ENCODE peak calls at places on chromosomes 16 and 17, in four cellular contexts. One of them, this sample, is unnamed.

GRCh38 chr17:66417300-66417719 is 114.9 kb downstream of the PRKCA start:
- DNase-seq in A549: no peak
- DNase-seq in thoracic aorta: no peak
- DNase-seq in skeletal muscle cell: no peak
- DNase-seq in this sample: no peak

GRCh38 chr17:55735784-55736405 is 13.2 kb upstream of the TMEM100 start:
- DNase-seq in A549: peak; percentile 72
- DNase-seq in thoracic aorta: no peak
- DNase-seq in skeletal muscle cell: no peak
- DNase-seq in this sample: no peak

GRCh38 chr16:4232541-4233386 is 9.1 kb downstream of the SRL start:
- DNase-seq in A549: no peak
- DNase-seq in thoracic aorta: no peak
- DNase-seq in skeletal muscle cell: no peak
- DNase-seq in this sample: peak; percentile 36

GRCh38 chr17:2029911-2030778 is at the start of gene DPH1:
- DNase-seq in A549: peak; percentile 91
- DNase-seq in thoracic aorta: no peak
- DNase-seq in skeletal muscle cell: peak; percentile 77
- DNase-seq in this sample: peak; percentile 91

GRCh38 chr17:77353684-77354419 is 213.1 kb downstream of the SEC14L1 start:
- DNase-seq in A549: no peak
- DNase-seq in thoracic aorta: no peak
- DNase-seq in skeletal muscle cell: no peak
- DNase-seq in this sample: no peak

GRCh38 chr16:56206951-56207350 is 15.7 kb downstream of the GNAO1 start:
- DNase-seq in A549: no peak
- DNase-seq in thoracic aorta: no peak
- DNase-seq in skeletal muscle cell: no peak
- DNase-seq in this sample: no peak

GRCh38 chr17:61495161-61495857 is 43.1 kb downstream of the TBX4 start:
- DNase-seq in A549: no peak
- DNase-seq in thoracic aorta: no peak
- DNase-seq in skeletal muscle cell: peak; percentile 53
- DNase-seq in this sample: no peak

GRCh38 chr17:27049104-27049784 is 244.7 kb upstream of the WSB1 start:
- DNase-seq in A549: no peak
- DNase-seq in thoracic aorta: no peak
- DNase-seq in skeletal muscle cell: no peak
- DNase-seq in this sample: no peak

DNA sequence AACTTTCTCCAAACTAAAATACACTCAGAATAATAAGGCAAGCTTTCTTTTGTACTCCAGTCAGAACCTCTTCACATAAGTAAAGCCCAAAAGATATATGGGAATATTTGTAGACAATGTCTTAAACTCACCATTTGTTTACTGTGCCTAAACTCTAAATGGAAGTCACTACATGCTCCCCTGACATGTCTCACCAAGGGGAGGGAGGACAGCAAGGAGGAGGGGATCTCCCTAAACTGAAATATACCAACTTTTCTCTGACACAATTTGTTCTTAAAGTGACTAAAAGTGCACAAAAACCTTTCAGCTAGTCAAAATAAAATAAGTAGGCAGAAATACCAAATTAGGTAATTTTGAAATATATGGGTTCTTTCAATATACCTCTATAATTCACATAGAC is 38.5 kb downstream of the GRB7 start:
- DNase-seq in A549: no peak
- DNase-seq in thoracic aorta: no peak
- DNase-seq in skeletal muscle cell: no peak
- DNase-seq in this sample: no peak
- H3K4me3 ChIP-seq in A549: no peak overlapping the region
- H3K4me3 ChIP-seq in thoracic aorta: peak overlapping the region; percentile 4
- H3K4me3 ChIP-seq in skeletal muscle cell: no peak overlapping the region
- H3K4me3 ChIP-seq in this sample: no peak overlapping the region

GRCh38 chr17:47230864-47231263 is 21.7 kb downstream of the MYL4 start:
- DNase-seq in A549: no peak
- DNase-seq in thoracic aorta: no peak
- DNase-seq in skeletal muscle cell: no peak
- DNase-seq in this sample: no peak

GRCh38 chr17:47231334-47231733 is 22.2 kb downstream of the MYL4 start:
- DNase-seq in A549: no peak
- DNase-seq in thoracic aorta: no peak
- DNase-seq in skeletal muscle cell: no peak
- DNase-seq in this sample: no peak

GRCh38 chr17:47232465-47232864 is 21.2 kb upstream of the ITGB3 start:
- DNase-seq in A549: no peak
- DNase-seq in thoracic aorta: no peak
- DNase-seq in skeletal muscle cell: no peak
- DNase-seq in this sample: no peak

GRCh38 chr17:47229535-47230443 is 20.6 kb downstream of the MYL4 start:
- DNase-seq in A549: peak; percentile 92
- DNase-seq in thoracic aorta: peak; percentile 76
- DNase-seq in skeletal muscle cell: peak; percentile 89
- DNase-seq in this sample: peak; percentile 87

DNA sequence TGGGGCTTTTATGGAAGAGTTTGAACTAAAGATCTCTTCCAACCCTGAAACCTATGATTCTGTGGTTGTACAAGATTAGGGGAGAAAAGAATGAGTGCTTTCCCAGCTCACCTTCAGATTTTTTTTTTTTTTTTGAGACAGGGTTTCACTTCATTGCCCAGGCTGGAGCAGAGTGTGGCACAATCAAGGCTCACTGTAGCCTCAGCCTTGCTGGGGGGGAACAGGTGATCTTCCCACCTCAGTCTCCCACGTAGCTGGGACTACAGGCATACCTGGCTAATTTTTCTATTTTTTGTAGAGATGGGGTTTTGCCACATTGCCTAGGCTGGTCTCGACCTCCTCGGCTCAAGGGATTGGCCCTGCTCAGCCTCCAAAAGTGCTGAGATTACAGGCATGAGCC is 21.8 kb upstream of the ITGB3 start:
- DNase-seq in A549: no peak
- DNase-seq in thoracic aorta: no peak
- DNase-seq in skeletal muscle cell: no peak
- DNase-seq in this sample: no peak
- H3K4me3 ChIP-seq in A549: no peak overlapping the region
- H3K4me3 ChIP-seq in thoracic aorta: no peak overlapping the region
- H3K4me3 ChIP-seq in skeletal muscle cell: no peak overlapping the region
- H3K4me3 ChIP-seq in this sample: no peak overlapping the region

GRCh38 chr17:64418506-64419339 is 28.1 kb upstream of the PECAM1 start:
- DNase-seq in A549: peak; percentile 75
- DNase-seq in thoracic aorta: no peak
- DNase-seq in skeletal muscle cell: peak; percentile 28
- DNase-seq in this sample: no peak

GRCh38 chr17:64411999-64412771 is 21.5 kb upstream of the PECAM1 start:
- DNase-seq in A549: no peak
- DNase-seq in thoracic aorta: no peak
- DNase-seq in skeletal muscle cell: no peak
- DNase-seq in this sample: peak; percentile 81

GRCh38 chr17:64413505-64413904 is 22.8 kb upstream of the PECAM1 start:
- DNase-seq in A549: no peak
- DNase-seq in thoracic aorta: no peak
- DNase-seq in skeletal muscle cell: no peak
- DNase-seq in this sample: no peak

GRCh38 chr17:64410750-64411490 is 20.3 kb upstream of the PECAM1 start:
- DNase-seq in A549: no peak
- DNase-seq in thoracic aorta: no peak
- DNase-seq in skeletal muscle cell: no peak
- DNase-seq in this sample: no peak

DNA sequence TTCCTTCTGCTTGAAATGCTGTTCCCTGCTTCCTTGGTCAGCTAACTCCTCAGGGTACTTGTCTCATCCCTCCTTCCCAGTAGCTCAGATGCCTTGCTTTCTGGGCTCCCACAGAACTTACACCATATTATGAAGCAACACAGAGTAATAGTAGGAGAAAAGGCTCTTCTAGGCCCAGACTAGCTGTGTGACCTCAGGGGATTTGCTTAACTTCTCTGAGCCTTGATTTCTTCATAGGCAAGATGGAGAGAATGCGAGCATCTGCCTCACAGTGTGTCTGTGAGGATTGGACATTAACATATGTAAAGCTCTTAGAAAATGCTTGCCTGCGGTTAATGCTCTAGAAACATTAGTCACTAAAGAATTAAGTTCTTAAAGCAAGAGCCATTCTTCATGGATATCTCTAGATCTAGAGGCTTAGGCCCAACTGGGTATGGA is 22.3 kb upstream of the PECAM1 start:
- DNase-seq in A549: no peak
- DNase-seq in thoracic aorta: no peak
- DNase-seq in skeletal muscle cell: no peak
- DNase-seq in this sample: no peak
- H3K4me3 ChIP-seq in A549: no peak overlapping the region
- H3K4me3 ChIP-seq in thoracic aorta: peak overlapping the region; percentile 11
- H3K4me3 ChIP-seq in skeletal muscle cell: no peak overlapping the region
- H3K4me3 ChIP-seq in this sample: no peak overlapping the region

DNA sequence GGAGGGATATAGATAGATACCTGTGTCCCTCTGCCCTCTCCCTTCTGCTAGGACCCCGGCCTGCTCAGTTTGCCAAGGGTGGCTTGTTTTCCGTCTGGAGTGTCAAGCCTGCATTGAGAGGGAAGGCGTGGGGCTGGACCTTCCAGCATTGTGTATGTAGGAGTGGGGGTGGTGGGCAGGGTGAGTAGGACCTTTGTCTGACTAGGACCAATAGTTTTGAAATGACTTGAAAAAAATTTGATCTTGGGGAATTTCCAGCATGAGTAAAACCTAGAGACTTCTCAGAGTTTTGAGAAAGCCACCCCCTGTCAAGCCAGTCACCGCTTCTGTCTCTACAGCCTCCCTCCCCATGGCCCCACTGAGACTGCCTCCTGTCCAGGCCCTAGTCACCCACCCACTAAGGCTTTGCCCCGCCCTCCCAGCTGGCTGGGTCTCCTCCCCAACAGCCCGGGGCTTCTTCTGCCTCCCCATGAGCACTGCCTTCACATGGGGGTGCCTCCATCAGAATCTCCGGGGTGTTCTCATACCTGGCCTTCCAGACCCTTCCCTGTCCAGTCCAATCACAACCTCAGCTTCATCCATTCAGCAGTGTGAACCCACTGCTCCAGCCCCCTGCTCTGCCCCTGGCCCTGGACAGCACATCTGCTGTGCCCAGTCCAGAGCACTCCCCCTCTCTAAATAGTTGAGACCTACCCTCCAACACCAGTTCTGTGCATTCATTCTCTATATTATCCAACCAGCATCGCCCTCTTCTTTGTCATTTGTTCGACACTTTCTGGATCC is 207.0 kb downstream of the MSI2 start:
- DNase-seq in A549: peak; percentile 61
- DNase-seq in thoracic aorta: no peak
- DNase-seq in skeletal muscle cell: no peak
- DNase-seq in this sample: peak; percentile 63
- H3K4me3 ChIP-seq in A549: no peak overlapping the region
- H3K4me3 ChIP-seq in thoracic aorta: no peak overlapping the region
- H3K4me3 ChIP-seq in skeletal muscle cell: no peak overlapping the region
- H3K4me3 ChIP-seq in this sample: no peak overlapping the region

GRCh38 chr16:85607331-85607765 is 5.8 kb upstream of the GSE1 start:
- DNase-seq in A549: no peak
- DNase-seq in thoracic aorta: no peak
- DNase-seq in skeletal muscle cell: no peak
- DNase-seq in this sample: no peak
- H3K4me3 ChIP-seq in A549: no peak overlapping the region
- H3K4me3 ChIP-seq in thoracic aorta: no peak overlapping the region
- H3K4me3 ChIP-seq in skeletal muscle cell: no peak overlapping the region
- H3K4me3 ChIP-seq in this sample: no peak overlapping the region

DNA sequence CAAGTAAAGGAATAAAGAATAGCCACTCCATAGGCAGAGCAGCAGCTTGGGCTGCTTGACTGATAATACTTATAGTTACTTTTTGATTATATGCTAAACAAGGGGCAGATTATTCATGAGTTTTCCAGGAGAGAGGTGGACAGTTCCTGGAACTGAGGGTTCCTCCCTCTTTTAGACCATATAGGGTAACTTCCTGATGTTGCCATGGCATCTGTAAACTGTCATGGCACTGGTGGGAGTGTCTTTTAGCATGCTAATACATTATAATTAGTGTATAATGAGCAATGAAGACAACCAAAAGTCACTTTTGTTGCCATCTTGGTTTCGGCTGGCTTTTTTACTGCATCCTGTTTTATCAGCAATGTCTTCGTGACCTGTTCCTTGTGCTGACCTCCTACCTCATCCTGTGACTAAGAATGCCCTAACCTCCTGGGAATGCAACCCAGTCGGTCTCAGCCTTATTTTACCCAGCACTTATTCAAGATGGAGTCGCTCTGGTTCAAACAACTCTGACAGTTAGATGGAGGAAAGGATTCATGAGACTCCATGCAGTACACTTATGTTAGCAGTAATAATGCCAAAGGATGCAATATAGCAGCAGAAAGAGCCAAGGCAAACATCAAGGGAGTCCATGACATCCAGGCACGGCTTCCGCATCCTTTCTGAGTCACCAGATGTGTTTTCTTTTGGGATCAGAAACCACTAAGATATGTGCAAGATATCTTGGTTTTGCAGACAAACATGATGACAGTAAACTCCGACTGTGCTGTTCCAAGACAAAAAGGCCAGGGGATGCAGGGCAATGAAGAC is 55.8 kb upstream of the B4GALNT2 start:
- DNase-seq in A549: peak; percentile 44
- DNase-seq in thoracic aorta: no peak
- DNase-seq in skeletal muscle cell: peak; percentile 75
- DNase-seq in this sample: no peak
- H3K4me3 ChIP-seq in A549: no peak overlapping the region
- H3K4me3 ChIP-seq in thoracic aorta: no peak overlapping the region
- H3K4me3 ChIP-seq in skeletal muscle cell: no peak overlapping the region
- H3K4me3 ChIP-seq in this sample: no peak overlapping the region

GRCh38 chr17:49496183-49496865 is 1.2 kb downstream of the NGFR start:
- DNase-seq in A549: peak; percentile 72
- DNase-seq in thoracic aorta: peak; percentile 38
- DNase-seq in skeletal muscle cell: no peak
- DNase-seq in this sample: peak; percentile 94
- H3K4me3 ChIP-seq in A549: peak overlapping the region; percentile 50
- H3K4me3 ChIP-seq in thoracic aorta: peak overlapping the region; percentile 77
- H3K4me3 ChIP-seq in skeletal muscle cell: peak overlapping the region; percentile 47
- H3K4me3 ChIP-seq in this sample: peak overlapping the region; percentile 36

GRCh38 chr17:302300-302698 is 50.3 kb downstream of the RPH3AL start:
- DNase-seq in A549: no peak
- DNase-seq in thoracic aorta: no peak
- DNase-seq in skeletal muscle cell: no peak
- DNase-seq in this sample: peak; percentile 67

GRCh38 chr17:305090-305976 is 47.3 kb downstream of the RPH3AL start:
- DNase-seq in A549: peak; percentile 55
- DNase-seq in thoracic aorta: no peak
- DNase-seq in skeletal muscle cell: no peak
- DNase-seq in this sample: peak; percentile 12

GRCh38 chr17:306116-306515 is 46.5 kb downstream of the RPH3AL start:
- DNase-seq in A549: no peak
- DNase-seq in thoracic aorta: no peak
- DNase-seq in skeletal muscle cell: no peak
- DNase-seq in this sample: no peak

GRCh38 chr17:303161-303560 is 49.4 kb downstream of the RPH3AL start:
- DNase-seq in A549: no peak
- DNase-seq in thoracic aorta: no peak
- DNase-seq in skeletal muscle cell: no peak
- DNase-seq in this sample: peak; percentile 4

DNA sequence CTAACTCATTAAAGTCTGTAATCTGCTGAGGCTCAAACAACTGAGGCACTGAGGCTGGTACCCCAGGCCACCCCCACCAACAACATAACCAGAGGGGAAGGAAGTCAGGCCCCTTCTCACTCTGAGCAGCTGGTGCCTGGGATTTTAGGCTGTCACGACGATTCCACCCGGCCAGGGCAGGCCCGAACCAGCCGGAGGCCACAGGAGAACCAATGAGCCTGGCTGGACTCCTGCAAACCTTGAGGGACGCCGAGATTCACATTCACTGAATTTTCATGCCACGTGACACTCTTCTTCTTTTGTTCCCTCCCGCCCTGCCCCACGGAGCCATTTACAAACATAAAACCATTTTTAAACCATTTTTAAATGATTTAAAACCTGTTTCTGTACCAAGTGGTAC is 48.1 kb downstream of the RPH3AL start:
- DNase-seq in A549: no peak
- DNase-seq in thoracic aorta: no peak
- DNase-seq in skeletal muscle cell: no peak
- DNase-seq in this sample: peak; percentile 71
- H3K4me3 ChIP-seq in A549: no peak overlapping the region
- H3K4me3 ChIP-seq in thoracic aorta: no peak overlapping the region
- H3K4me3 ChIP-seq in skeletal muscle cell: no peak overlapping the region
- H3K4me3 ChIP-seq in this sample: no peak overlapping the region

This sample was measured in right cardiac atrium.